ENCODE peak calls at places on chromosome 2, in four cellular contexts. R is germinal center; H is CD8-positive, alpha-beta T cell; Z is amniotic stem cell. C is an unnamed sample.

GRCh38 chr2:111037136-111037535 is 83.6 kb upstream of the BCL2L11 start:
- DNase-seq in Z (no peak), R (no peak), H (no peak), C (no peak)

GRCh38 chr2:238173692-238174091 is 14.9 kb downstream of the ERFE start:
- DNase-seq in R (no peak), Z (no peak), H (no peak), C (no peak)

GRCh38 chr2:23904692-23905091 is 22.2 kb downstream of the ATAD2B start:
- DNase-seq in Z (peak), H (no peak), R (no peak), C (no peak)

GRCh38 chr2:136858656-136859055 is 93.3 kb downstream of the THSD7B start:
- DNase-seq in H (no peak), Z (no peak), R (no peak), C (no peak)

GRCh38 chr2:234797566-234798250 is 154.1 kb upstream of the SH3BP4 start:
- DNase-seq in R (no peak), H (no peak), Z (no peak), C (no peak)

GRCh38 chr2:15128846-15129245 is 432.3 kb downstream of the NBAS start:
- DNase-seq in Z (no peak), R (no peak), H (no peak), C (no peak)

GRCh38 chr2:85853499-85854165 is 35.2 kb downstream of the ST3GAL5 start:
- DNase-seq in R (peak), Z (no peak), H (no peak), C (peak)

GRCh38 chr2:136005462-136006205 is 20.2 kb upstream of the DARS1 start:
- DNase-seq in H (no peak), Z (no peak), R (no peak), C (no peak)

GRCh38 chr2:1871171-1871570 is 126.9 kb upstream of the PXDN start:
- DNase-seq in H (no peak), Z (no peak), R (no peak), C (no peak)

GRCh38 chr2:128749206-128749605 is 430.5 kb upstream of the HS6ST1 start:
- DNase-seq in R (no peak), Z (no peak), H (no peak), C (no peak)

GRCh38 chr2:159737292-159737916 is 25.1 kb downstream of the MARCHF7 start:
- DNase-seq in Z (no peak), H (no peak), R (no peak), C (no peak)

GRCh38 chr2:46075848-46076247 is 221.4 kb upstream of the EPAS1 start:
- DNase-seq in R (no peak), H (no peak), Z (no peak), C (no peak)

GRCh38 chr2:236642584-236643291 is 73.1 kb downstream of the ACKR3 start:
- DNase-seq in Z (peak), R (no peak), H (no peak), C (no peak)

GRCh38 chr2:33477473-33478468 is 1.3 kb downstream of the RASGRP3 start:
- DNase-seq in H (no peak), R (peak), Z (no peak), C (no peak)

C was measured in T-helper 1 cell.